ENCODE peak calls at places on chromosomes 16 and 17, in eight cellular contexts. M is cardiac muscle cell, U is stomach, D is heart right ventricle, Z is K562, Y is tibial nerve, N is testis, F is uterus. Q is an unnamed sample.

GRCh38 chr16:62445909-62446308 is 409.7 kb upstream of the CDH8 start:
- DNase-seq in D (no peak), M (no peak), N (no peak), Z (no peak), F (no peak), Y (no peak), U (no peak), Q (no peak)

GRCh38 chr17:67834634-67835033 is 9.3 kb downstream of the BPTF start:
- DNase-seq in Z (no peak), U (no peak), M (no peak), D (no peak), N (no peak), Y (no peak), F (no peak), Q (no peak)

GRCh38 chr17:22694362-22695227 is 1002.3 kb downstream of the KCNJ18 start:
- DNase-seq in N (peak; percentile 38), D (no peak), Z (peak; percentile 74), M (no peak), U (no peak), F (no peak), Y (no peak), Q (no peak)

GRCh38 chr16:13335894-13336293 is 434.5 kb downstream of the SHISA9 start:
- DNase-seq in Y (no peak), U (no peak), N (no peak), D (no peak), F (no peak), M (no peak), Z (no peak), Q (no peak)

GRCh38 chr16:66952430-66953139 is 8.5 kb upstream of the CES3 start:
- DNase-seq in U (no peak), M (no peak), D (no peak), Y (no peak), Z (no peak), N (no peak), F (no peak), Q (no peak)

GRCh38 chr17:76082326-76083251 is 3.6 kb downstream of the ZACN start:
- DNase-seq in F (no peak), N (no peak), D (no peak), M (no peak), Y (no peak), U (no peak), Z (no peak), Q (no peak)

GRCh38 chr17:4485676-4486646 is 12.7 kb upstream of the SPNS2 start:
- DNase-seq in U (no peak), Z (no peak), N (no peak), D (no peak), M (no peak), F (no peak), Y (no peak), Q (no peak)

GRCh38 chr17:72766761-72767356 is 325.6 kb downstream of the SLC39A11 start:
- DNase-seq in N (no peak), Y (no peak), Z (no peak), U (no peak), D (no peak), F (no peak), M (no peak), Q (no peak)

GRCh38 chr16:29306953-29307597 is 99.4 kb downstream of the NPIPB11 start:
- DNase-seq in N (no peak), Y (no peak), U (no peak), F (no peak), D (no peak), M (no peak), Z (no peak), Q (no peak)

GRCh38 chr16:69712277-69712676 is 14.1 kb downstream of the NQO1 start:
- DNase-seq in N (no peak), U (no peak), Z (no peak), Y (no peak), M (no peak), D (no peak), F (no peak), Q (no peak)

GRCh38 chr16:71358464-71359031 is at the start of gene CALB2:
- DNase-seq in F (peak; percentile 32), M (peak; percentile 70), U (peak; percentile 79), Z (peak; percentile 87), Y (peak; percentile 55), N (peak; percentile 88), D (peak; percentile 35), Q (peak; percentile 64)

GRCh38 chr17:63516910-63517824 is 6.0 kb upstream of the KCNH6 start:
- DNase-seq in F (no peak), Z (no peak), M (peak; percentile 29), Y (no peak), N (no peak), D (no peak), U (no peak), Q (no peak)

GRCh38 chr17:76986318-76986717 is 118.1 kb downstream of the MGAT5B start:
- DNase-seq in M (peak; percentile 6), Y (no peak), F (no peak), Z (no peak), U (no peak), D (no peak), N (no peak), Q (no peak)

GRCh38 chr16:50153648-50154368 is 702 bp downstream of the TENT4B start:
- DNase-seq in N (no peak), Y (peak; percentile 16), F (peak; percentile 41), U (no peak), M (peak; percentile 26), D (peak; percentile 24), Z (peak; percentile 44), Q (peak; percentile 72)

GRCh38 chr17:28720247-28720996 is 637 bp downstream of the RPL23A start:
- DNase-seq in M (no peak), U (no peak), Z (peak; percentile 27), N (no peak), F (no peak), Y (no peak), D (no peak), Q (peak; percentile 40)

GRCh38 chr17:48051706-48052486 is 3.7 kb downstream of the NFE2L1 start:
- DNase-seq in Y (peak; percentile 34), M (peak; percentile 99), N (peak; percentile 89), F (peak; percentile 91), D (peak; percentile 92), Z (no peak), U (peak; percentile 38), Q (peak; percentile 71)

GRCh38 chr17:2263183-2263954 is 40.2 kb downstream of the SMG6 start:
- DNase-seq in M (no peak), F (peak; percentile 42), Z (no peak), Y (no peak), U (no peak), N (no peak), D (no peak), Q (no peak)

GRCh38 chr16:797686-798085 is 2.8 kb downstream of the GNG13 start:
- DNase-seq in Z (no peak), U (no peak), Y (no peak), M (no peak), D (no peak), N (no peak), F (no peak), Q (no peak)

GRCh38 chr16:22177968-22178934 is 15.9 kb downstream of the SDR42E2 start:
- DNase-seq in Y (no peak), Z (no peak), M (no peak), F (no peak), N (no peak), D (no peak), U (no peak), Q (no peak)

GRCh38 chr16:3101018-3101840 is 2.1 kb upstream of the ZSCAN10 start:
- DNase-seq in M (peak; percentile 42), D (no peak), Z (peak; percentile 45), F (no peak), U (no peak), N (peak; percentile 41), Y (no peak), Q (no peak)

GRCh38 chr17:76480676-76481075 is 13.3 kb downstream of the AANAT start:
- DNase-seq in Z (no peak), F (no peak), U (no peak), N (peak; percentile 81), D (no peak), Y (no peak), M (peak; percentile 22), Q (peak; percentile 57)

GRCh38 chr17:79748296-79749099 is 17.8 kb downstream of the ENPP7 start:
- DNase-seq in M (no peak), D (no peak), Y (no peak), F (no peak), Z (no peak), N (no peak), U (no peak), Q (no peak)

GRCh38 chr17:8791910-8792270 is 7.3 kb downstream of the MFSD6L start:
- DNase-seq in F (no peak), U (no peak), M (peak; percentile 41), Z (peak; percentile 12), N (no peak), D (no peak), Y (no peak), Q (no peak)

GRCh38 chr17:1638171-1638583 is 7.4 kb downstream of the SCARF1 start:
- DNase-seq in Z (no peak), N (no peak), F (no peak), Y (no peak), D (no peak), M (no peak), U (no peak), Q (no peak)

GRCh38 chr17:79779088-79779529 is 1.2 kb downstream of the CBX2 start:
- DNase-seq in Y (no peak), F (no peak), M (no peak), D (no peak), Z (peak; percentile 39), N (peak; percentile 54), U (no peak), Q (no peak)

GRCh38 chr16:69017036-69017783 is 88.2 kb upstream of the HAS3 start:
- DNase-seq in U (no peak), F (no peak), N (no peak), Z (no peak), Y (no peak), M (peak; percentile 59), D (no peak), Q (no peak)

GRCh38 chr16:27154573-27155521 is 48.5 kb upstream of the KDM8 start:
- DNase-seq in U (peak; percentile 57), Y (peak; percentile 25), F (peak; percentile 32), N (peak; percentile 83), Z (peak; percentile 87), D (peak; percentile 51), M (peak; percentile 48), Q (peak; percentile 86)

GRCh38 chr16:57803413-57803990 is 1.2 kb upstream of the KIFC3 start:
- DNase-seq in F (no peak), U (no peak), D (peak; percentile 75), Y (no peak), M (peak; percentile 64), Z (peak; percentile 71), N (no peak), Q (no peak)
- H3K4me1 ChIP-seq in F (no peaks in the 10 kb centered on the region), U (peaks cover 75% of the 10 kb centered on the region), D (peaks cover 39% of the 10 kb centered on the region), Y (peaks cover 39% of the 10 kb centered on the region), M (peaks cover 36% of the 10 kb centered on the region), Z (peaks cover 48% of the 10 kb centered on the region), N (peaks cover 62% of the 10 kb centered on the region), Q (peaks cover 20% of the 10 kb centered on the region)

GRCh38 chr16:65422934-65423333 is 301.1 kb upstream of the CDH11 start:
- DNase-seq in Y (no peak), F (no peak), M (no peak), N (no peak), Z (no peak), D (no peak), U (no peak), Q (no peak)
- H3K9me3 ChIP-seq in Y (no peaks in the 10 kb centered on the region), F (no peaks in the 10 kb centered on the region), M (no peaks in the 10 kb centered on the region), N (no peaks in the 10 kb centered on the region), Z (no peaks in the 10 kb centered on the region), D (no peaks in the 10 kb centered on the region), U (peaks cover 12% of the 10 kb centered on the region), Q (no peaks in the 10 kb centered on the region)

GRCh38 chr16:56998352-56998751 is 9.0 kb downstream of the NLRC5 start:
- DNase-seq in M (no peak), N (no peak), Z (no peak), D (no peak), U (no peak), Y (no peak), F (no peak), Q (no peak)
- H3K4me1 ChIP-seq in M (no peaks in the 10 kb centered on the region), N (no peaks in the 10 kb centered on the region), Z (no peaks in the 10 kb centered on the region), D (peaks cover 28% of the 10 kb centered on the region), U (peaks cover 24% of the 10 kb centered on the region), Y (peaks cover 15% of the 10 kb centered on the region), F (no peaks in the 10 kb centered on the region), Q (peaks cover 8% of the 10 kb centered on the region)

GRCh38 chr16:35685085-35685484 is 2225.7 kb downstream of the TP53TG3F start:
- DNase-seq in Y (no peak), Z (no peak), D (no peak), N (no peak), M (no peak), U (no peak), F (no peak), Q (no peak)
- H3K9me3 ChIP-seq in Y (no peaks in the 10 kb centered on the region), Z (no peaks in the 10 kb centered on the region), D (no peaks in the 10 kb centered on the region), N (no peaks in the 10 kb centered on the region), M (no peaks in the 10 kb centered on the region), U (peaks cover 65% of the 10 kb centered on the region), F (peaks cover 4% of the 10 kb centered on the region), Q (no peaks in the 10 kb centered on the region)